ENCODE peak calls at places on chromosomes 7 and 10, in seven cellular contexts. One of them, this sample, is unnamed.

GRCh38 chr7:155237297-155237696 is 60.4 kb upstream of the INSIG1 start:
- DNase-seq in AG04450: no peak
- DNase-seq in HFF-Myc: no peak
- DNase-seq in A549: no peak
- DNase-seq in A673: no peak
- DNase-seq in heart left ventricle: no peak
- DNase-seq in AG10803: no peak
- DNase-seq in this sample: no peak

GRCh38 chr7:3915337-3915865 is 614.3 kb downstream of the SDK1 start:
- DNase-seq in AG04450: no peak
- DNase-seq in HFF-Myc: no peak
- DNase-seq in A549: no peak
- DNase-seq in A673: no peak
- DNase-seq in heart left ventricle: no peak
- DNase-seq in AG10803: no peak
- DNase-seq in this sample: no peak

GRCh38 chr10:27240891-27241639 is 468 bp upstream of the ACBD5 start:
- DNase-seq in AG04450: no peak
- DNase-seq in HFF-Myc: no peak
- DNase-seq in A549: no peak
- DNase-seq in A673: no peak
- DNase-seq in heart left ventricle: no peak
- DNase-seq in AG10803: no peak
- DNase-seq in this sample: no peak

GRCh38 chr10:78408671-78409472 is 375.2 kb downstream of the RPS24 start:
- DNase-seq in AG04450: no peak
- DNase-seq in HFF-Myc: no peak
- DNase-seq in A549: no peak
- DNase-seq in A673: no peak
- DNase-seq in heart left ventricle: peak
- DNase-seq in AG10803: peak
- DNase-seq in this sample: no peak

GRCh38 chr10:7423521-7423920 is 12.7 kb upstream of the SFMBT2 start:
- DNase-seq in AG04450: no peak
- DNase-seq in HFF-Myc: no peak
- DNase-seq in A549: no peak
- DNase-seq in A673: no peak
- DNase-seq in heart left ventricle: no peak
- DNase-seq in AG10803: no peak
- DNase-seq in this sample: no peak

GRCh38 chr10:123205041-123205440 is 50.8 kb downstream of the BUB3 start:
- DNase-seq in AG04450: no peak
- DNase-seq in HFF-Myc: no peak
- DNase-seq in A549: no peak
- DNase-seq in A673: no peak
- DNase-seq in heart left ventricle: no peak
- DNase-seq in AG10803: no peak
- DNase-seq in this sample: no peak

GRCh38 chr10:60003709-60004191 is 97.4 kb upstream of the CCDC6 start:
- DNase-seq in AG04450: no peak
- DNase-seq in HFF-Myc: no peak
- DNase-seq in A549: no peak
- DNase-seq in A673: no peak
- DNase-seq in heart left ventricle: no peak
- DNase-seq in AG10803: no peak
- DNase-seq in this sample: no peak

GRCh38 chr10:101588879-101589278 is 758 bp downstream of the DPCD start:
- DNase-seq in AG04450: no peak
- DNase-seq in HFF-Myc: no peak
- DNase-seq in A549: peak
- DNase-seq in A673: no peak
- DNase-seq in heart left ventricle: no peak
- DNase-seq in AG10803: peak
- DNase-seq in this sample: no peak

GRCh38 chr7:98085674-98086073 is 21.0 kb upstream of the LMTK2 start:
- DNase-seq in AG04450: no peak
- DNase-seq in HFF-Myc: no peak
- DNase-seq in A549: no peak
- DNase-seq in A673: no peak
- DNase-seq in heart left ventricle: no peak
- DNase-seq in AG10803: no peak
- DNase-seq in this sample: no peak

GRCh38 chr10:930415-931325 is 835 bp downstream of the LARP4B start:
- DNase-seq in AG04450: no peak
- DNase-seq in HFF-Myc: no peak
- DNase-seq in A549: peak
- DNase-seq in A673: peak
- DNase-seq in heart left ventricle: peak
- DNase-seq in AG10803: peak
- DNase-seq in this sample: peak

GRCh38 chr10:65497837-65498236 is 1428.0 kb upstream of the LRRTM3 start:
- DNase-seq in AG04450: no peak
- DNase-seq in HFF-Myc: no peak
- DNase-seq in A549: no peak
- DNase-seq in A673: no peak
- DNase-seq in heart left ventricle: no peak
- DNase-seq in AG10803: no peak
- DNase-seq in this sample: no peak

GRCh38 chr10:66187096-66187733 is 738.6 kb upstream of the LRRTM3 start:
- DNase-seq in AG04450: no peak
- DNase-seq in HFF-Myc: no peak
- DNase-seq in A549: no peak
- DNase-seq in A673: no peak
- DNase-seq in heart left ventricle: no peak
- DNase-seq in AG10803: no peak
- DNase-seq in this sample: no peak

GRCh38 chr10:79487296-79488194 is 24.8 kb upstream of the EIF5AL1 start:
- DNase-seq in AG04450: no peak
- DNase-seq in HFF-Myc: peak
- DNase-seq in A549: peak
- DNase-seq in A673: peak
- DNase-seq in heart left ventricle: peak
- DNase-seq in AG10803: peak
- DNase-seq in this sample: no peak

GRCh38 chr7:157018997-157019591 is 8.6 kb upstream of the MNX1 start:
- DNase-seq in AG04450: no peak
- DNase-seq in HFF-Myc: no peak
- DNase-seq in A549: no peak
- DNase-seq in A673: no peak
- DNase-seq in heart left ventricle: no peak
- DNase-seq in AG10803: no peak
- DNase-seq in this sample: no peak

GRCh38 chr7:155191901-155192478 is 105.7 kb upstream of the INSIG1 start:
- DNase-seq in AG04450: no peak
- DNase-seq in HFF-Myc: no peak
- DNase-seq in A549: no peak
- DNase-seq in A673: no peak
- DNase-seq in heart left ventricle: no peak
- DNase-seq in AG10803: no peak
- DNase-seq in this sample: no peak

GRCh38 chr7:17126413-17127374 is 171.8 kb upstream of the AHR start:
- DNase-seq in AG04450: no peak
- DNase-seq in HFF-Myc: no peak
- DNase-seq in A549: no peak
- DNase-seq in A673: no peak
- DNase-seq in heart left ventricle: no peak
- DNase-seq in AG10803: no peak
- DNase-seq in this sample: no peak

GRCh38 chr7:155545348-155545747 is 1.0 kb downstream of the CNPY1 start:
- DNase-seq in AG04450: no peak
- DNase-seq in HFF-Myc: no peak
- DNase-seq in A549: no peak
- DNase-seq in A673: peak
- DNase-seq in heart left ventricle: no peak
- DNase-seq in AG10803: no peak
- DNase-seq in this sample: no peak

GRCh38 chr7:41313171-41313570 is 389.7 kb downstream of the INHBA start:
- DNase-seq in AG04450: no peak
- DNase-seq in HFF-Myc: no peak
- DNase-seq in A549: no peak
- DNase-seq in A673: no peak
- DNase-seq in heart left ventricle: no peak
- DNase-seq in AG10803: no peak
- DNase-seq in this sample: no peak

GRCh38 chr7:41319601-41320000 is 383.3 kb downstream of the INHBA start:
- DNase-seq in AG04450: no peak
- DNase-seq in HFF-Myc: no peak
- DNase-seq in A549: no peak
- DNase-seq in A673: no peak
- DNase-seq in heart left ventricle: no peak
- DNase-seq in AG10803: peak
- DNase-seq in this sample: no peak

GRCh38 chr7:41316410-41316809 is 386.5 kb downstream of the INHBA start:
- DNase-seq in AG04450: no peak
- DNase-seq in HFF-Myc: no peak
- DNase-seq in A549: no peak
- DNase-seq in A673: no peak
- DNase-seq in heart left ventricle: no peak
- DNase-seq in AG10803: no peak
- DNase-seq in this sample: no peak

GRCh38 chr7:41312235-41312634 is 390.7 kb downstream of the INHBA start:
- DNase-seq in AG04450: no peak
- DNase-seq in HFF-Myc: no peak
- DNase-seq in A549: no peak
- DNase-seq in A673: no peak
- DNase-seq in heart left ventricle: no peak
- DNase-seq in AG10803: no peak
- DNase-seq in this sample: no peak

GRCh38 chr7:41315764-41316163 is 387.1 kb downstream of the INHBA start:
- DNase-seq in AG04450: no peak
- DNase-seq in HFF-Myc: no peak
- DNase-seq in A549: no peak
- DNase-seq in A673: no peak
- DNase-seq in heart left ventricle: no peak
- DNase-seq in AG10803: no peak
- DNase-seq in this sample: no peak
- TF ChIP-seq CTCF in AG04450: peak
- TF ChIP-seq CTCF in HFF-Myc: peak
- TF ChIP-seq CTCF in A549: no peak
- TF ChIP-seq CTCF in A673: peak
- TF ChIP-seq CTCF in heart left ventricle: no peak
- TF ChIP-seq CTCF in AG10803: no peak
- TF ChIP-seq CTCF in this sample: peak

GRCh38 chr7:63927261-63927660 is 71.4 kb upstream of the ZNF722 start:
- DNase-seq in AG04450: no peak
- DNase-seq in HFF-Myc: no peak
- DNase-seq in A549: no peak
- DNase-seq in A673: no peak
- DNase-seq in heart left ventricle: peak
- DNase-seq in AG10803: no peak
- DNase-seq in this sample: no peak
- H3K4me3 ChIP-seq in AG04450: no peak
- H3K4me3 ChIP-seq in HFF-Myc: no peak
- H3K4me3 ChIP-seq in A549: no peak
- H3K4me3 ChIP-seq in A673: no peak
- H3K4me3 ChIP-seq in heart left ventricle: peak
- H3K4me3 ChIP-seq in AG10803: no peak
- H3K4me3 ChIP-seq in this sample: no peak

GRCh38 chr7:114660007-114660406 is 245.4 kb downstream of the FOXP2 start:
- DNase-seq in AG04450: no peak
- DNase-seq in HFF-Myc: no peak
- DNase-seq in A549: no peak
- DNase-seq in A673: no peak
- DNase-seq in heart left ventricle: no peak
- DNase-seq in AG10803: no peak
- DNase-seq in this sample: no peak

GRCh38 chr7:114662002-114662677 is 247.5 kb downstream of the FOXP2 start:
- DNase-seq in AG04450: no peak
- DNase-seq in HFF-Myc: no peak
- DNase-seq in A549: no peak
- DNase-seq in A673: no peak
- DNase-seq in heart left ventricle: no peak
- DNase-seq in AG10803: no peak
- DNase-seq in this sample: no peak

GRCh38 chr7:114659409-114659808 is 244.8 kb downstream of the FOXP2 start:
- DNase-seq in AG04450: no peak
- DNase-seq in HFF-Myc: no peak
- DNase-seq in A549: no peak
- DNase-seq in A673: no peak
- DNase-seq in heart left ventricle: no peak
- DNase-seq in AG10803: no peak
- DNase-seq in this sample: no peak

GRCh38 chr7:114658188-114658587 is 243.6 kb downstream of the FOXP2 start:
- DNase-seq in AG04450: no peak
- DNase-seq in HFF-Myc: no peak
- DNase-seq in A549: no peak
- DNase-seq in A673: no peak
- DNase-seq in heart left ventricle: no peak
- DNase-seq in AG10803: no peak
- DNase-seq in this sample: no peak

DNA sequence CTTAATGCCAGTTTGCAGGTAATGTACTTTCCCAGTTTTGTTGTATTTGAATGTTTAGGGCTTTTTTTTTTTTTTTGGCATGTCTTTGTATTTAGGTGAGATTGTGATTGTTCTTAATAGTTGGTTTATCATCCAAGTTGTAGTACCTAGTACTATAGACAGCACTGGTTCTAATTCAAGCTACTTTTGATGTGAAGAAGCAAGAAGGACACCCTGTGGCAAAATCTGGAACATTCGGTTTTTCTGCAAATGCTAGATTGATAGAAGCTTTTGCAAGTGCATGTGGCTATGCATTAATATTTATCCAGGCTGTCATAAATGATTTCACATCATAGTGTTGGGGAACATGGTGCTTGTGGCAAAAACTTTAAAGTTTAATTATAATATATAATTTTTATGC is 248.9 kb downstream of the FOXP2 start:
- DNase-seq in AG04450: peak
- DNase-seq in HFF-Myc: peak
- DNase-seq in A549: no peak
- DNase-seq in A673: peak
- DNase-seq in heart left ventricle: no peak
- DNase-seq in AG10803: peak
- DNase-seq in this sample: no peak
- TF ChIP-seq CTCF in AG04450: peak
- TF ChIP-seq CTCF in HFF-Myc: peak
- TF ChIP-seq CTCF in A549: no peak
- TF ChIP-seq CTCF in A673: peak
- TF ChIP-seq CTCF in heart left ventricle: no peak
- TF ChIP-seq CTCF in AG10803: peak
- TF ChIP-seq CTCF in this sample: no peak

DNA sequence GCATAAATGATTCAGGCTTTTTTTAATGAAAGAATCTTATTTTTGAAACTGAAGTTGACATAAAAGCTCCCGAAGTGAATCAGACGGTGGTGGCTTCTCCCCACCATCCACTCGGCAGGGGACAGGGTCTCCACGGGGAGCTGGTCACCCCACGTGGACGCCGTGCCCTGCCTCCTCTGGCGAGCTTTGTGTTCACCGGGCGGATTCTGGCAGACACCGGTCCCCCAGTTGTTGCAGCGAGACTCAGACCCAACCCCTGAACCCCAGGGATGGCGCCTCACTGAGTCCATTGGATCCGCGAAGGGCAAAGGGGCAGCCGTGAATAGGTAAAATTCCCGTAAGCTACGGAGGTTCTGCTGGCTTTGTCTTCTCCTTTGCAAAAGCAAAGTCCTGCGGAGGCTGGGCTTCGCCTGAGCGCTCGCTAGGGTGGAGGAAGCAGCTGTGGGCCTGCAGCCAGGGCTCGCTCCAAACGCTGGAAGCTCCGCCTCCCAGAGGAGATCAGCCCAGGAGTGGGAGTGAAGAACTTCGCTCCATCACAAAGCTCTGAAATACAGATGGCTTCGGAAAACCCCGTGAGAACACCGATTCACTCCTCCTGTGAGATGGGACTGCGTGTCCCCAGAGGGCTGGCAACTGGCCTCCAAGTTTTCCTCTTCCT is 38.3 kb downstream of the PTPRN2 start:
- DNase-seq in AG04450: no peak
- DNase-seq in HFF-Myc: no peak
- DNase-seq in A549: no peak
- DNase-seq in A673: peak
- DNase-seq in heart left ventricle: peak
- DNase-seq in AG10803: no peak
- DNase-seq in this sample: no peak
- H3K4me3 ChIP-seq in AG04450: no peak
- H3K4me3 ChIP-seq in HFF-Myc: no peak
- H3K4me3 ChIP-seq in A549: no peak
- H3K4me3 ChIP-seq in A673: no peak
- H3K4me3 ChIP-seq in heart left ventricle: peak
- H3K4me3 ChIP-seq in AG10803: no peak
- H3K4me3 ChIP-seq in this sample: no peak

This sample was measured in AG04449.